ENCODE peak calls at places on chromosomes 16 and 17, in seven cellular contexts. One of them, this sample, is unnamed.

GRCh38 chr17:67422887-67423286 is 45.8 kb downstream of the PITPNC1 start:
- DNase-seq in T1000: no peak
- DNase-seq in stimulated activated naive CD4-positive, alpha-beta T cell: no peak
- DNase-seq in NCI-H2107: no peak
- DNase-seq in NCI-H1930: no peak
- DNase-seq in D341Med: no peak
- DNase-seq in left ventricle myocardium superior: no peak
- DNase-seq in this sample: no peak

GRCh38 chr17:55676274-55676673 is 46.4 kb downstream of the TMEM100 start:
- DNase-seq in stimulated activated naive CD4-positive, alpha-beta T cell: no peak
- DNase-seq in D341Med: no peak
- DNase-seq in NCI-H2107: no peak
- DNase-seq in left ventricle myocardium superior: no peak
- DNase-seq in T1000: no peak
- DNase-seq in NCI-H1930: no peak
- DNase-seq in this sample: no peak

GRCh38 chr17:77273397-77274136 is 132.8 kb downstream of the SEC14L1 start:
- DNase-seq in D341Med: no peak
- DNase-seq in left ventricle myocardium superior: no peak
- DNase-seq in NCI-H2107: no peak
- DNase-seq in NCI-H1930: no peak
- DNase-seq in T1000: peak
- DNase-seq in stimulated activated naive CD4-positive, alpha-beta T cell: no peak
- DNase-seq in this sample: no peak

GRCh38 chr16:4891886-4892216 is 44.6 kb downstream of the UBN1 start:
- DNase-seq in D341Med: no peak
- DNase-seq in NCI-H1930: no peak
- DNase-seq in left ventricle myocardium superior: no peak
- DNase-seq in T1000: no peak
- DNase-seq in stimulated activated naive CD4-positive, alpha-beta T cell: no peak
- DNase-seq in NCI-H2107: no peak
- DNase-seq in this sample: no peak

GRCh38 chr17:13113821-13114525 is 96.1 kb upstream of the ELAC2 start:
- DNase-seq in stimulated activated naive CD4-positive, alpha-beta T cell: no peak
- DNase-seq in D341Med: no peak
- DNase-seq in NCI-H2107: no peak
- DNase-seq in left ventricle myocardium superior: no peak
- DNase-seq in T1000: no peak
- DNase-seq in NCI-H1930: no peak
- DNase-seq in this sample: no peak

GRCh38 chr16:11669380-11670146 is 1.3 kb downstream of the SNN start:
- DNase-seq in stimulated activated naive CD4-positive, alpha-beta T cell: no peak
- DNase-seq in NCI-H2107: no peak
- DNase-seq in T1000: no peak
- DNase-seq in D341Med: no peak
- DNase-seq in left ventricle myocardium superior: peak
- DNase-seq in NCI-H1930: no peak
- DNase-seq in this sample: no peak

GRCh38 chr17:72136692-72137550 is 16.1 kb downstream of the SOX9 start:
- DNase-seq in stimulated activated naive CD4-positive, alpha-beta T cell: no peak
- DNase-seq in D341Med: no peak
- DNase-seq in NCI-H1930: no peak
- DNase-seq in T1000: no peak
- DNase-seq in NCI-H2107: no peak
- DNase-seq in left ventricle myocardium superior: no peak
- DNase-seq in this sample: no peak

GRCh38 chr16:62353355-62353754 is 317.1 kb upstream of the CDH8 start:
- DNase-seq in T1000: no peak
- DNase-seq in left ventricle myocardium superior: no peak
- DNase-seq in NCI-H1930: no peak
- DNase-seq in D341Med: no peak
- DNase-seq in NCI-H2107: no peak
- DNase-seq in stimulated activated naive CD4-positive, alpha-beta T cell: no peak
- DNase-seq in this sample: no peak

GRCh38 chr17:17681744-17682292 is 560 bp downstream of the RAI1 start:
- DNase-seq in NCI-H1930: no peak
- DNase-seq in T1000: no peak
- DNase-seq in stimulated activated naive CD4-positive, alpha-beta T cell: peak
- DNase-seq in D341Med: no peak
- DNase-seq in left ventricle myocardium superior: peak
- DNase-seq in NCI-H2107: no peak
- DNase-seq in this sample: no peak

GRCh38 chr17:33234930-33235685 is 58.0 kb downstream of the ASIC2 start:
- DNase-seq in T1000: peak
- DNase-seq in NCI-H2107: no peak
- DNase-seq in stimulated activated naive CD4-positive, alpha-beta T cell: no peak
- DNase-seq in D341Med: no peak
- DNase-seq in NCI-H1930: no peak
- DNase-seq in left ventricle myocardium superior: peak
- DNase-seq in this sample: no peak

This sample was measured in NCI-H2029 treated with DMSO at 0.1 percent for 48 hours.